ENCODE peak calls at places on chromosomes 2 and 18, in nine cellular contexts. O, N, C, K, B, F, X, H and Y are unnamed samples. For H3K9me3, the result is how much of the 10 kb centered on the place peaks cover.

GRCh38 chr2:131039908-131040660 is 53.2 kb downstream of the FAM168B start:
- DNase-seq in O (no peak), N (no peak), C (no peak), K (no peak), B (no peak), F (no peak), X (no peak), H (no peak), Y (no peak)

GRCh38 chr18:27789406-27789805 is 387.5 kb downstream of the CDH2 start:
- DNase-seq in O (no peak), N (no peak), C (no peak), K (no peak), B (no peak), F (no peak), X (no peak), H (no peak), Y (no peak)

GRCh38 chr2:39455826-39456225 is 18.7 kb upstream of the MAP4K3 start:
- DNase-seq in O (no peak), N (no peak), C (no peak), K (no peak), B (no peak), F (no peak), X (no peak), H (no peak), Y (no peak)

GRCh38 chr2:103459302-103459701 is 697.5 kb downstream of the TMEM182 start:
- DNase-seq in O (no peak), N (no peak), C (no peak), K (no peak), B (no peak), F (no peak), X (no peak), H (no peak), Y (no peak)

GRCh38 chr2:62495777-62496176 is 10.2 kb downstream of the TMEM17 start:
- DNase-seq in O (no peak), N (no peak), C (no peak), K (no peak), B (no peak), F (no peak), X (no peak), H (no peak), Y (no peak)

GRCh38 chr2:20635096-20635475 is 15.8 kb downstream of the HS1BP3 start:
- DNase-seq in O (no peak), N (no peak), C (no peak), K (no peak), B (no peak), F (no peak), X (peak), H (no peak), Y (no peak)

GRCh38 chr2:144445196-144445595 is 74.7 kb downstream of the ZEB2 start:
- DNase-seq in O (no peak), N (no peak), C (no peak), K (no peak), B (no peak), F (no peak), X (no peak), H (no peak), Y (no peak)

GRCh38 chr2:22035333-22035964 is 911.7 kb downstream of the TDRD15 start:
- DNase-seq in O (no peak), N (no peak), C (no peak), K (no peak), B (no peak), F (no peak), X (no peak), H (peak), Y (no peak)

GRCh38 chr2:210496512-210496911 is 20.0 kb upstream of the LANCL1 start:
- DNase-seq in O (no peak), N (no peak), C (no peak), K (no peak), B (no peak), F (no peak), X (no peak), H (no peak), Y (no peak)

GRCh38 chr18:45802814-45803492 is 22.5 kb upstream of the SIGLEC15 start:
- DNase-seq in O (no peak), N (no peak), C (no peak), K (no peak), B (no peak), F (no peak), X (no peak), H (no peak), Y (no peak)
- H3K9me3 ChIP-seq in O (under half), N (under half), C (under half), K (under half), B (under half), F (under half), X (under half), H (under half), Y (under half)

DNA sequence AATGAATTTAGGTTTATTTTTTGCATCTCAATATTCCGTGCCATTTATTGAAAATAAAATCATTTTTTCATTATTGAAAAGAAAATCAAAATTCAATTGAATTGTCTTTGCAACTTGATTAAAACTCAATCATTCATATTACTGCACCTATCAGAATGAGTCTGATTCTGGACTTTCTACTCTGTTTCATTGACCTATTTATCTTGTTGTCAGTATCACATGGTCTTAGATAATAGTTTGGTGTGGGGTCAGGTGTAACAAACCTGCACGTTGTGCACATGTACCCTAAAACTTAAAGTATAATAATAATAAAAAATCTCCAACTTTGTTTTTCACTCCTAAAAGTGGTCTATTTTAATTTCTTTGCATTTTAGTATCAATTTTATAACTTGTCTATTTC is 422.9 kb downstream of the RAD51AP2 start:
- DNase-seq in O (no peak), N (no peak), C (no peak), K (no peak), B (no peak), F (no peak), X (no peak), H (no peak), Y (no peak)
- H3K9me3 ChIP-seq in O (under half), N (under half), C (under half), K (under half), B (under half), F (under half), X (under half), H (under half), Y (under half)

GRCh38 chr2:11483806-11484147 is 17.8 kb upstream of the E2F6 start:
- DNase-seq in O (no peak), N (no peak), C (no peak), K (no peak), B (no peak), F (no peak), X (no peak), H (no peak), Y (no peak)
- H3K9me3 ChIP-seq in O (under half), N (under half), C (under half), K (under half), B (under half), F (under half), X (under half), H (under half), Y (under half)

GRCh38 chr2:98436734-98437133 is 7.9 kb upstream of the INPP4A start:
- DNase-seq in O (no peak), N (no peak), C (no peak), K (no peak), B (no peak), F (no peak), X (no peak), H (peak), Y (no peak)
- H3K9me3 ChIP-seq in O (under half), N (under half), C (under half), K (under half), B (under half), F (under half), X (under half), H (under half), Y (under half)

GRCh38 chr2:98099939-98100743 is 13.2 kb downstream of the VWA3B start:
- DNase-seq in O (no peak), N (no peak), C (no peak), K (no peak), B (no peak), F (no peak), X (no peak), H (no peak), Y (no peak)
- H3K9me3 ChIP-seq in O (under half), N (under half), C (under half), K (under half), B (under half), F (under half), X (under half), H (under half), Y (under half)

DNA sequence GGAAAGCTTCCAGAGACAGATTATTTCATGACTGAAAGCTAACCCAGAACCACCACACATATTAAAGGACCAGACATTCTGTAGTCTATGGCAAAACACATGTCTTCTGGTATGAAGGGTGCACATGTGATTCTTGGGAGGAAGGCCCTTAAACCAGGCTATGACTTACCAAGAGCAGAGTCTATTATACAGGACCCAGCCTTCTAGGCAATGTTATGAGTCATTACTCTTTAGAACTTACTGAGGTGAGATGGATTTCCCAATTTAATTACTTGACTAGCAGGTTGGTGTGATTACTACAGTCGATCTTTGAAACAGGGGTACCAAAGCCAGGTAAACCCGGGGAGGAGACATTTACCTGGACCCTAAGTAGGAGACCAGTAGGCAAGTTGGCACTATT is 350.8 kb downstream of the TRIB2 start:
- DNase-seq in O (no peak), N (no peak), C (no peak), K (no peak), B (no peak), F (no peak), X (no peak), H (no peak), Y (no peak)
- H3K9me3 ChIP-seq in O (under half), N (under half), C (under half), K (under half), B (under half), F (under half), X (under half), H (under half), Y (under half)

DNA sequence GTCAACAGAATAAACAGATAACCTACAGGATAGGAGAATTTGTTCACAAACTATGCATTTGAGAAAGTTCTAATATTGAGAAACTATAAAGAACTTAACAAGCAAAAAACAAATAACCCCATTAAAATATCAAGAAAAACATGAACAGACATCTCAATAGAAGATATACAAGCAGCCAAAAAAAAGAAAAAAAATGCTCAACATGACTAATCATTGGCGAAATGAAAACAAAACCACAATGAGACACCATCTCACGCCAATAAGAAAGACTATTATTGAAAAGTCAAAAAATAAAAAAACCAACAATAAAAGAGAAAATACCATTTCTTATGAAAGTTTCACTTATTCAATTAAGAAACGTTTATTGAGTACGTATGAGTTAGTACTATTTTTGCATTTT is 800.5 kb downstream of the CBLN2 start:
- DNase-seq in O (no peak), N (no peak), C (no peak), K (no peak), B (no peak), F (no peak), X (no peak), H (no peak), Y (no peak)
- H3K9me3 ChIP-seq in O (under half), N (under half), C (under half), K (under half), B (under half), F (under half), X (under half), H (under half), Y (under half)